ENCODE peak calls at places on chromosomes 11 and 22, in ten cellular contexts. One of them, this sample, is unnamed.

GRCh38 chr11:74683941-74684481 is 47.2 kb downstream of the CHRDL2 start:
- DNase-seq in ovary: no peak
- DNase-seq in A549: no peak
- DNase-seq in tibial nerve: no peak
- DNase-seq in left ventricle myocardium inferior: no peak
- DNase-seq in CD8-positive, alpha-beta T cell: no peak
- DNase-seq in MM.1S: no peak
- DNase-seq in thoracic aorta: no peak
- DNase-seq in kidney: peak; percentile 58
- DNase-seq in fibroblast of lung: peak; percentile 59
- DNase-seq in this sample: no peak

GRCh38 chr11:45853616-45854219 is 6.4 kb downstream of the CRY2 start:
- DNase-seq in ovary: no peak
- DNase-seq in A549: no peak
- DNase-seq in tibial nerve: no peak
- DNase-seq in left ventricle myocardium inferior: peak; percentile 76
- DNase-seq in CD8-positive, alpha-beta T cell: no peak
- DNase-seq in MM.1S: no peak
- DNase-seq in thoracic aorta: no peak
- DNase-seq in kidney: no peak
- DNase-seq in fibroblast of lung: no peak
- DNase-seq in this sample: no peak

GRCh38 chr22:48199667-48200066 is 1437.2 kb downstream of the TBC1D22A start:
- DNase-seq in ovary: no peak
- DNase-seq in A549: no peak
- DNase-seq in tibial nerve: no peak
- DNase-seq in left ventricle myocardium inferior: no peak
- DNase-seq in CD8-positive, alpha-beta T cell: no peak
- DNase-seq in MM.1S: no peak
- DNase-seq in thoracic aorta: no peak
- DNase-seq in kidney: no peak
- DNase-seq in fibroblast of lung: no peak
- DNase-seq in this sample: no peak

GRCh38 chr11:95536049-95536448 is 253.5 kb downstream of the FAM76B start:
- DNase-seq in ovary: no peak
- DNase-seq in A549: no peak
- DNase-seq in tibial nerve: no peak
- DNase-seq in left ventricle myocardium inferior: no peak
- DNase-seq in CD8-positive, alpha-beta T cell: no peak
- DNase-seq in MM.1S: no peak
- DNase-seq in thoracic aorta: no peak
- DNase-seq in kidney: no peak
- DNase-seq in fibroblast of lung: peak; percentile 59
- DNase-seq in this sample: no peak

GRCh38 chr11:30346068-30346688 is 23.3 kb downstream of the ARL14EP start:
- DNase-seq in ovary: no peak
- DNase-seq in A549: peak; percentile 47
- DNase-seq in tibial nerve: no peak
- DNase-seq in left ventricle myocardium inferior: no peak
- DNase-seq in CD8-positive, alpha-beta T cell: no peak
- DNase-seq in MM.1S: peak; percentile 72
- DNase-seq in thoracic aorta: no peak
- DNase-seq in kidney: no peak
- DNase-seq in fibroblast of lung: peak; percentile 15
- DNase-seq in this sample: no peak

GRCh38 chr11:117621226-117621625 is 175.8 kb downstream of the DSCAML1 start:
- DNase-seq in ovary: no peak
- DNase-seq in A549: peak; percentile 20
- DNase-seq in tibial nerve: no peak
- DNase-seq in left ventricle myocardium inferior: no peak
- DNase-seq in CD8-positive, alpha-beta T cell: no peak
- DNase-seq in MM.1S: no peak
- DNase-seq in thoracic aorta: no peak
- DNase-seq in kidney: no peak
- DNase-seq in fibroblast of lung: no peak
- DNase-seq in this sample: no peak

GRCh38 chr11:3086671-3087150 is 29.5 kb upstream of the CARS1 start:
- DNase-seq in ovary: no peak
- DNase-seq in A549: no peak
- DNase-seq in tibial nerve: no peak
- DNase-seq in left ventricle myocardium inferior: no peak
- DNase-seq in CD8-positive, alpha-beta T cell: no peak
- DNase-seq in MM.1S: no peak
- DNase-seq in thoracic aorta: no peak
- DNase-seq in kidney: peak; percentile 70
- DNase-seq in fibroblast of lung: no peak
- DNase-seq in this sample: no peak

GRCh38 chr22:39956932-39957664 is 3.1 kb upstream of the TMA7B start:
- DNase-seq in ovary: no peak
- DNase-seq in A549: no peak
- DNase-seq in tibial nerve: no peak
- DNase-seq in left ventricle myocardium inferior: no peak
- DNase-seq in CD8-positive, alpha-beta T cell: no peak
- DNase-seq in MM.1S: peak; percentile 91
- DNase-seq in thoracic aorta: no peak
- DNase-seq in kidney: no peak
- DNase-seq in fibroblast of lung: no peak
- DNase-seq in this sample: no peak

GRCh38 chr11:90744169-90744568 is 521.3 kb upstream of the CHORDC1 start:
- DNase-seq in ovary: no peak
- DNase-seq in A549: no peak
- DNase-seq in tibial nerve: no peak
- DNase-seq in left ventricle myocardium inferior: no peak
- DNase-seq in CD8-positive, alpha-beta T cell: no peak
- DNase-seq in MM.1S: no peak
- DNase-seq in thoracic aorta: no peak
- DNase-seq in kidney: no peak
- DNase-seq in fibroblast of lung: no peak
- DNase-seq in this sample: no peak

GRCh38 chr11:76206077-76206326 is 300 bp downstream of the WNT11 start:
- DNase-seq in ovary: no peak
- DNase-seq in A549: no peak
- DNase-seq in tibial nerve: no peak
- DNase-seq in left ventricle myocardium inferior: no peak
- DNase-seq in CD8-positive, alpha-beta T cell: no peak
- DNase-seq in MM.1S: no peak
- DNase-seq in thoracic aorta: no peak
- DNase-seq in kidney: no peak
- DNase-seq in fibroblast of lung: no peak
- DNase-seq in this sample: no peak

GRCh38 chr11:43852057-43852636 is 28.5 kb upstream of the ALKBH3 start:
- DNase-seq in ovary: peak; percentile 48
- DNase-seq in A549: peak; percentile 79
- DNase-seq in tibial nerve: peak; percentile 21
- DNase-seq in left ventricle myocardium inferior: no peak
- DNase-seq in CD8-positive, alpha-beta T cell: peak; percentile 44
- DNase-seq in MM.1S: peak; percentile 67
- DNase-seq in thoracic aorta: no peak
- DNase-seq in kidney: no peak
- DNase-seq in fibroblast of lung: peak; percentile 66
- DNase-seq in this sample: no peak
- TF ChIP-seq CTCF in ovary: peak; percentile 26
- TF ChIP-seq CTCF in A549: peak; percentile 81
- TF ChIP-seq CTCF in tibial nerve: peak; percentile 80
- TF ChIP-seq CTCF in left ventricle myocardium inferior: peak; percentile 80
- TF ChIP-seq CTCF in CD8-positive, alpha-beta T cell: peak; percentile 68
- TF ChIP-seq CTCF in MM.1S: peak; percentile 82
- TF ChIP-seq CTCF in thoracic aorta: peak; percentile 77
- TF ChIP-seq CTCF in kidney: peak; percentile 77
- TF ChIP-seq CTCF in fibroblast of lung: peak; percentile 95
- TF ChIP-seq CTCF in this sample: peak; percentile 69

GRCh38 chr11:102559839-102560238 is 29.3 kb upstream of the MMP7 start:
- DNase-seq in ovary: no peak
- DNase-seq in A549: no peak
- DNase-seq in tibial nerve: no peak
- DNase-seq in left ventricle myocardium inferior: no peak
- DNase-seq in CD8-positive, alpha-beta T cell: no peak
- DNase-seq in MM.1S: peak; percentile 53
- DNase-seq in thoracic aorta: no peak
- DNase-seq in kidney: no peak
- DNase-seq in fibroblast of lung: no peak
- DNase-seq in this sample: no peak

GRCh38 chr11:102566112-102566511 is 35.6 kb upstream of the MMP7 start:
- DNase-seq in ovary: no peak
- DNase-seq in A549: no peak
- DNase-seq in tibial nerve: no peak
- DNase-seq in left ventricle myocardium inferior: no peak
- DNase-seq in CD8-positive, alpha-beta T cell: no peak
- DNase-seq in MM.1S: no peak
- DNase-seq in thoracic aorta: no peak
- DNase-seq in kidney: no peak
- DNase-seq in fibroblast of lung: no peak
- DNase-seq in this sample: no peak

GRCh38 chr11:102564110-102564509 is 33.6 kb upstream of the MMP7 start:
- DNase-seq in ovary: no peak
- DNase-seq in A549: peak; percentile 56
- DNase-seq in tibial nerve: no peak
- DNase-seq in left ventricle myocardium inferior: no peak
- DNase-seq in CD8-positive, alpha-beta T cell: no peak
- DNase-seq in MM.1S: peak; percentile 21
- DNase-seq in thoracic aorta: no peak
- DNase-seq in kidney: no peak
- DNase-seq in fibroblast of lung: peak; percentile 84
- DNase-seq in this sample: no peak

GRCh38 chr11:102560555-102561011 is 30.0 kb upstream of the MMP7 start:
- DNase-seq in ovary: no peak
- DNase-seq in A549: no peak
- DNase-seq in tibial nerve: no peak
- DNase-seq in left ventricle myocardium inferior: no peak
- DNase-seq in CD8-positive, alpha-beta T cell: no peak
- DNase-seq in MM.1S: peak; percentile 83
- DNase-seq in thoracic aorta: no peak
- DNase-seq in kidney: no peak
- DNase-seq in fibroblast of lung: peak; percentile 86
- DNase-seq in this sample: no peak

GRCh38 chr11:102561636-102562035 is 31.1 kb upstream of the MMP7 start:
- DNase-seq in ovary: no peak
- DNase-seq in A549: no peak
- DNase-seq in tibial nerve: no peak
- DNase-seq in left ventricle myocardium inferior: no peak
- DNase-seq in CD8-positive, alpha-beta T cell: no peak
- DNase-seq in MM.1S: no peak
- DNase-seq in thoracic aorta: no peak
- DNase-seq in kidney: no peak
- DNase-seq in fibroblast of lung: no peak
- DNase-seq in this sample: no peak
- H3K4me1 ChIP-seq in ovary: no peaks in the 10 kb centered on the region
- H3K4me1 ChIP-seq in A549: peaks cover 25% of the 10 kb centered on the region
- H3K4me1 ChIP-seq in tibial nerve: peaks cover 29% of the 10 kb centered on the region
- H3K4me1 ChIP-seq in left ventricle myocardium inferior: no peaks in the 10 kb centered on the region
- H3K4me1 ChIP-seq in CD8-positive, alpha-beta T cell: peaks cover 37% of the 10 kb centered on the region
- H3K4me1 ChIP-seq in MM.1S: peaks cover 24% of the 10 kb centered on the region
- H3K4me1 ChIP-seq in thoracic aorta: peaks cover 6% of the 10 kb centered on the region
- H3K4me1 ChIP-seq in kidney: no peaks in the 10 kb centered on the region
- H3K4me1 ChIP-seq in fibroblast of lung: peaks cover 4% of the 10 kb centered on the region
- H3K4me1 ChIP-seq in this sample: peaks cover 11% of the 10 kb centered on the region

GRCh38 chr11:118621898-118622375 is 14.5 kb downstream of the PHLDB1 start:
- DNase-seq in ovary: no peak
- DNase-seq in A549: no peak
- DNase-seq in tibial nerve: no peak
- DNase-seq in left ventricle myocardium inferior: no peak
- DNase-seq in CD8-positive, alpha-beta T cell: no peak
- DNase-seq in MM.1S: no peak
- DNase-seq in thoracic aorta: no peak
- DNase-seq in kidney: peak; percentile 60
- DNase-seq in fibroblast of lung: no peak
- DNase-seq in this sample: no peak

GRCh38 chr11:118621071-118621815 is 13.8 kb downstream of the PHLDB1 start:
- DNase-seq in ovary: peak; percentile 92
- DNase-seq in A549: no peak
- DNase-seq in tibial nerve: peak; percentile 77
- DNase-seq in left ventricle myocardium inferior: peak; percentile 90
- DNase-seq in CD8-positive, alpha-beta T cell: no peak
- DNase-seq in MM.1S: no peak
- DNase-seq in thoracic aorta: peak; percentile 79
- DNase-seq in kidney: peak; percentile 95
- DNase-seq in fibroblast of lung: peak; percentile 91
- DNase-seq in this sample: peak; percentile 98

GRCh38 chr11:118622376-118623290 is 15.2 kb downstream of the PHLDB1 start:
- DNase-seq in ovary: no peak
- DNase-seq in A549: peak; percentile 74
- DNase-seq in tibial nerve: no peak
- DNase-seq in left ventricle myocardium inferior: peak; percentile 62
- DNase-seq in CD8-positive, alpha-beta T cell: no peak
- DNase-seq in MM.1S: no peak
- DNase-seq in thoracic aorta: no peak
- DNase-seq in kidney: peak; percentile 80
- DNase-seq in fibroblast of lung: peak; percentile 90
- DNase-seq in this sample: no peak

GRCh38 chr11:118625036-118625690 is 17.7 kb downstream of the PHLDB1 start:
- DNase-seq in ovary: no peak
- DNase-seq in A549: no peak
- DNase-seq in tibial nerve: no peak
- DNase-seq in left ventricle myocardium inferior: no peak
- DNase-seq in CD8-positive, alpha-beta T cell: no peak
- DNase-seq in MM.1S: no peak
- DNase-seq in thoracic aorta: no peak
- DNase-seq in kidney: no peak
- DNase-seq in fibroblast of lung: no peak
- DNase-seq in this sample: no peak

DNA sequence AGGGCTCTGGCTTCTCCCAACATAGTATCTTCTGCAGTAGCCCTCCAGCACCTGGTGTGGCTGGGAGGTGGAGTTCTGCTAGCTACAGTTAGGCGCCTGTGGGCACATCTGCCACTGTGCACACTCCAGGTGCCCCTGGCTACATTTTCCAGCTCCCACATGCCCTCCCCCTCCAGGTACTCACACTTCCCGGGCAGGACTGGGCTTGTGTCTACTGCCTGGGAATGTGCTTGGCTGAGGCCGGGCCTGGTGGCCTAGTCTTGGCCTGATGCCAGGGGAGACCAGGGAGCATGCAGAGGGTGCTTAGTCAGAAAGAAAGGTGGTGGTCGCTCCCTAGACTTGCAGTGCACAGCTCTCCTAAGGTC is 15.9 kb downstream of the PHLDB1 start:
- DNase-seq in ovary: no peak
- DNase-seq in A549: peak; percentile 32
- DNase-seq in tibial nerve: no peak
- DNase-seq in left ventricle myocardium inferior: no peak
- DNase-seq in CD8-positive, alpha-beta T cell: no peak
- DNase-seq in MM.1S: no peak
- DNase-seq in thoracic aorta: no peak
- DNase-seq in kidney: peak; percentile 79
- DNase-seq in fibroblast of lung: peak; percentile 69
- DNase-seq in this sample: no peak
- H3K4me3 ChIP-seq in ovary: no peak overlapping the region
- H3K4me3 ChIP-seq in A549: no peak overlapping the region
- H3K4me3 ChIP-seq in tibial nerve: no peak overlapping the region
- H3K4me3 ChIP-seq in left ventricle myocardium inferior: peak overlapping the region; percentile 72
- H3K4me3 ChIP-seq in CD8-positive, alpha-beta T cell: no peak overlapping the region
- H3K4me3 ChIP-seq in MM.1S: no peak overlapping the region
- H3K4me3 ChIP-seq in thoracic aorta: peak overlapping the region; percentile 75
- H3K4me3 ChIP-seq in kidney: peak overlapping the region; percentile 5
- H3K4me3 ChIP-seq in fibroblast of lung: no peak overlapping the region
- H3K4me3 ChIP-seq in this sample: peak overlapping the region; percentile 62

DNA sequence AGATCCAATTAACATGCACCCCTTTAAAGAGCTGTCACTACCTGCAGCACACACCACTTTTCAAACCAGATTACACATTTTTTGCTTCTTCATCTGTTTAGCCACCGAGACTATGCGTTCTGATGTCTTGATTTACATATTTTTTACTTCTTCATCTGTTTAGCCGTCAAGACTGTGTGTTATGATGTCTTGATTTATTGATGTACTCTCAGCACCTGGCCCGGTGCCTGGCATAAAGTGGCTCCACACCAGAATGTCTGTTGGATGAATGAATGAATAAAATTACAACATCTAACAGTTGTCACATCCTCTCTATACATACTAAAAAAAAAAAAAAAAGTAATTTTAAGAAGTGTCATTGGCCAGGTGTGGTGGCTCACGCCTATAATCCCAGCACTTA is 14.8 kb upstream of the PPFIA1 start:
- DNase-seq in ovary: no peak
- DNase-seq in A549: no peak
- DNase-seq in tibial nerve: no peak
- DNase-seq in left ventricle myocardium inferior: no peak
- DNase-seq in CD8-positive, alpha-beta T cell: no peak
- DNase-seq in MM.1S: no peak
- DNase-seq in thoracic aorta: no peak
- DNase-seq in kidney: peak; percentile 19
- DNase-seq in fibroblast of lung: no peak
- DNase-seq in this sample: no peak
- TF ChIP-seq CTCF in ovary: no peak
- TF ChIP-seq CTCF in A549: no peak
- TF ChIP-seq CTCF in tibial nerve: no peak
- TF ChIP-seq CTCF in left ventricle myocardium inferior: no peak
- TF ChIP-seq CTCF in CD8-positive, alpha-beta T cell: no peak
- TF ChIP-seq CTCF in MM.1S: no peak
- TF ChIP-seq CTCF in thoracic aorta: no peak
- TF ChIP-seq CTCF in kidney: no peak
- TF ChIP-seq CTCF in fibroblast of lung: no peak
- TF ChIP-seq CTCF in this sample: no peak

This sample was measured in tibial artery.